ENCODE peak calls at places on chromosomes 3 and 15, in four cellular contexts. H, M, C and G are unnamed samples.

GRCh38 chr3:40292637-40293036 is 16.9 kb upstream of the EIF1B start:
- DNase-seq in H (no peak), M (no peak), C (no peak), G (peak)

GRCh38 chr3:34856081-34856480 is 783.2 kb upstream of the ARPP21 start:
- DNase-seq in H (no peak), M (no peak), C (no peak), G (no peak)

GRCh38 chr3:181862502-181862901 is 150.8 kb downstream of the SOX2 start:
- DNase-seq in H (no peak), M (no peak), C (no peak), G (no peak)

GRCh38 chr3:37183375-37183831 is 9.0 kb upstream of the LRRFIP2 start:
- DNase-seq in H (peak), M (no peak), C (peak), G (peak)

GRCh38 chr15:97841558-97841957 is 118.9 kb upstream of the ARRDC4 start:
- DNase-seq in H (no peak), M (no peak), C (no peak), G (no peak)

GRCh38 chr3:122679467-122680291 is 960 bp upstream of the PARP14 start:
- DNase-seq in H (no peak), M (peak), C (no peak), G (no peak)

GRCh38 chr3:28651159-28651558 is 302.5 kb upstream of the AZI2 start:
- DNase-seq in H (peak), M (no peak), C (no peak), G (peak)

GRCh38 chr15:67461735-67462134 is 59.2 kb upstream of the C15orf61 start:
- DNase-seq in H (no peak), M (no peak), C (no peak), G (no peak)

GRCh38 chr3:150293401-150294001 is 114.6 kb upstream of the TSC22D2 start:
- DNase-seq in H (peak), M (no peak), C (peak), G (peak)

GRCh38 chr15:100633763-100634075 is 31.3 kb downstream of the ASB7 start:
- DNase-seq in H (no peak), M (no peak), C (no peak), G (no peak)

GRCh38 chr3:129686941-129687340 is 80.5 kb upstream of the PLXND1 start:
- DNase-seq in H (no peak), M (no peak), C (peak), G (peak)

GRCh38 chr15:51751687-51752683 is 588 bp downstream of the TMOD2 start:
- DNase-seq in H (peak), M (peak), C (no peak), G (peak)

GRCh38 chr3:186592682-186593081 is 20.2 kb upstream of the AHSG start:
- DNase-seq in H (no peak), M (no peak), C (no peak), G (no peak)

GRCh38 chr3:41258239-41258800 is 59.0 kb downstream of the CTNNB1 start:
- DNase-seq in H (no peak), M (no peak), C (no peak), G (no peak)

GRCh38 chr3:122928396-122929187 is 99.0 kb downstream of the SEMA5B start:
- DNase-seq in H (no peak), M (no peak), C (no peak), G (no peak)

GRCh38 chr15:81296218-81296617 is 27.7 kb downstream of the STARD5 start:
- DNase-seq in H (no peak), M (no peak), C (no peak), G (no peak)

GRCh38 chr15:98455899-98456298 is 192.4 kb upstream of the IGF1R start:
- DNase-seq in H (no peak), M (no peak), C (peak), G (peak)

GRCh38 chr3:27789420-27789819 is 67.3 kb upstream of the EOMES start:
- DNase-seq in H (no peak), M (no peak), C (no peak), G (no peak)

GRCh38 chr15:60554494-60554893 is 75.6 kb upstream of the ICE2 start:
- DNase-seq in H (no peak), M (no peak), C (no peak), G (no peak)

GRCh38 chr3:28247286-28247685 is 5.9 kb downstream of the CMC1 start:
- DNase-seq in H (no peak), M (no peak), C (no peak), G (no peak)

GRCh38 chr3:139202226-139202958 is 141.4 kb upstream of the MRPS22 start:
- DNase-seq in H (no peak), M (peak), C (no peak), G (peak)
- TF ChIP-seq CTCF in H (no peak), M (no peak), C (no peak), G (no peak)

DNA sequence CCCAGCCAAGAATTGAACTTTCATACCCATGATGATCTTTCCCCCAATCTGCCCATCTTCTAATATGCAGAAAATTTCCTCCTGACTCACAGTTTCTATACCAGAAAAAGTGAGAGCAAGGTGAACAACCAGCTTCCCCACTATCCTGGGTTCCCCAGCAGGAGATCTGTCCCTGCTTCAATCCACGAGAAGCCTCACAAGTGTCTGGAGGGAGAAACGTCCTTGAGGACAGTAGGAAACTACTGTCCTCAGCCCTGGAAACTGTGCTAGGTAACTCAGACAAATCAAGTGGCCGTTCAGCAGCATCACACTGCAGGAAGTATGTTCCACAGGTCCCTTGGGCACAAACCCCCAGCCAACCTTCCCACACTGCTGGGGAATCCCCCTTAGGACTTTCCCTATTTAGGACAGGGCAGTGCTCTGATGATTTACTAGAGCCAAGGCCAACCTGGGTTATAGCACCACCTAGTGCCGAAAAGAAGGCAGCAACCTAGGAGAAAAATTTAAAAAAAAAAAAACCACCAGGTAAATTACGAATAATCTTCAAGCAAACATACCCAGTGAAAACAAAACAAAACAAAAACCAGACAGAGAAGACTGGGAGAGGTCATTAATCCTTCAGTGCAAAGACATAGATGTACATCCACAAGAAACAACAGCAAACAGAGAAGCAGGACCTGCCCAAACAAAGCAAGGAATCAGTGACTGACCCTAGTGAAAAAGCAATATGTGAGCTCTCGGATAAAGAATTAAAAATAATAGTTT is 36.0 kb downstream of the MORC1 start:
- DNase-seq in H (peak), M (peak), C (peak), G (peak)
- H3K4me3 ChIP-seq in H (no peak), M (no peak), C (no peak), G (no peak)

GRCh38 chr3:145357453-145357852 is 803.5 kb downstream of the PLOD2 start:
- DNase-seq in H (no peak), M (no peak), C (no peak), G (no peak)

GRCh38 chr3:145359040-145359439 is 801.9 kb downstream of the PLOD2 start:
- DNase-seq in H (no peak), M (no peak), C (no peak), G (no peak)

GRCh38 chr3:145355175-145355574 is 805.8 kb downstream of the PLOD2 start:
- DNase-seq in H (no peak), M (no peak), C (no peak), G (no peak)
- TF ChIP-seq CTCF in H (no peak), M (no peak), C (no peak), G (no peak)

DNA sequence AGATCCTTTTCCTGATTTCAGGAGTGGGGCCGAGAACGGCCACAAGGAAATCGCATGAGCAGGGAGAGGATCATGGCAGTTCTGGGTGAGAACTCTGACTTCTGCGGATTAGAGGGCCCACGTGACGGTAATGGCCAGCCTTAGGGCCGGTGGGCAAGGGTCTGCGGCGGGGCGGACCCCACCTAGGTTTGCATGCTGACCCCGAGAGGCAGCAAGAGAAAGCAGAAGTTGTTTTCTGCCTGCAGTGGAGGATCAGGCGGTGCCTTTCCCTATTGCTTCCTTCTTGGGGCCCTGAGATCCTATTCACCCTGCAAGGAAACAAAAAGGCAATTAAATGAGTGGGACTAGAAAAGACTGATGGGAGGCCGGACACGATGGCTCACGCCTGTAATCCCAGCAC is 185.7 kb upstream of the C2CD4B start:
- DNase-seq in H (no peak), M (no peak), C (no peak), G (no peak)
- H3K4me3 ChIP-seq in H (no peak), M (no peak), C (no peak), G (no peak)

DNA sequence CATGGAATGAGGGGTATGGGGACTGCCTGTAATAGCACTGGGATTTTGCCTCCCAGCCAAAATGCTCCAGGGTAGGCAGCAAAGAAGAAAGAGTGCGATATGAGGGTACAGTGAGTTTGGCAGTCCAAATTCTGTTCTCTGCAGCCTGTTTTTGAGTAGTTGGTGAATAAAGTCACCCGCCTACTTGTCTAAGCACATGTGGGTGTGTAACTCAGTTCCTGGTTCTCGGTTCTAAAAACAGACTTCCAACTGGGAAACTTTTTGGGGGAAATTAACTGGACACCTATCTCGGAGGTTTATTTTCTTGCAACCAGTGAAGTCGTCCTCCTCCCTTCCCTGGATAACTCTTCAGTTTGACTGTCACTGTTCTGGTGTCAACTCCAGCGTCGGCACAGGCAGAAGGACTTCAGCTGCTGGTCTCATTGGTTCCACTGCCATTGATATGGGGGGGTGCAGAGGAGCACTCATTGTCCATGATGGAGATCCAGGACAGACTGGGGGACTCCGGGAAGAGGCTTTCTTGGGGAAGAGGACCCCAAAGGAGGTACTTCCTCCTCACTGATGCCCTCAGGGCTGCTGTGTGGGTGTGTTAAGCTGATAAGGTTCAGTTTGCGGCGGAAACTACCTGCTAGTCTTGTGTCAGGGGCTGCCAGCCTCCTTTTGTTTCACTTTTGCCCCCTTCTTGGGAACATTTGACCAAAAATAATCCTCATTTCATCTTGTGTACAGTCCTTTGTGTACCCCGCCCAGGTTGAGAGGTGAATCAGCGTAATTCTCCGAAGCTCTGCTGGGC is 13.2 kb downstream of the GHRL start:
- DNase-seq in H (no peak), M (no peak), C (no peak), G (no peak)
- TF ChIP-seq CTCF in H (no peak), M (no peak), C (no peak), G (no peak)

GRCh38 chr3:13243571-13243970 is 170.3 kb upstream of the IQSEC1 start:
- DNase-seq in H (no peak), M (no peak), C (no peak), G (no peak)

GRCh38 chr3:13244695-13245449 is 171.6 kb upstream of the IQSEC1 start:
- DNase-seq in H (no peak), M (no peak), C (peak), G (peak)

GRCh38 chr3:13240928-13241618 is 167.8 kb upstream of the IQSEC1 start:
- DNase-seq in H (no peak), M (no peak), C (no peak), G (no peak)

GRCh38 chr3:13241621-13242363 is 168.6 kb upstream of the IQSEC1 start:
- DNase-seq in H (no peak), M (no peak), C (no peak), G (no peak)

GRCh38 chr3:13242364-13242737 is 169.1 kb upstream of the IQSEC1 start:
- DNase-seq in H (no peak), M (no peak), C (no peak), G (no peak)
- H3K4me3 ChIP-seq in H (no peak), M (no peak), C (no peak), G (no peak)

GRCh38 chr3:157353657-157354056 is 83.0 kb upstream of the PTX3 start:
- DNase-seq in H (no peak), M (no peak), C (no peak), G (no peak)

GRCh38 chr3:157354254-157354653 is 82.4 kb upstream of the PTX3 start:
- DNase-seq in H (no peak), M (no peak), C (no peak), G (no peak)

GRCh38 chr3:157355276-157355675 is 81.4 kb upstream of the PTX3 start:
- DNase-seq in H (no peak), M (no peak), C (no peak), G (no peak)

GRCh38 chr3:157354722-157355121 is 81.9 kb upstream of the PTX3 start:
- DNase-seq in H (peak), M (no peak), C (no peak), G (peak)

GRCh38 chr3:157351981-157352380 is 84.7 kb upstream of the PTX3 start:
- DNase-seq in H (no peak), M (no peak), C (no peak), G (no peak)
- TF ChIP-seq CTCF in H (peak), M (no peak), C (no peak), G (no peak)